ENCODE peak calls at places on chromosomes 11 and 22, in seven cellular contexts. R is CD4-positive, alpha-beta memory T cell; W is stimulated activated CD4-positive, alpha-beta T cell treated with anti-CD3 and anti-CD28 coated beads, Interleukin-1b, Interleukin-23, amount 100 ng/mL, for 48 hours; J is adrenal gland; Z is HS-5; Y is A172; P is CD14-positive monocyte. G is an unnamed sample.

GRCh38 chr22:17629646-17630045 is 1.1 kb upstream of the ATP6V1E1 start:
- DNase-seq in Y (no peak), W (no peak), R (no peak), P (no peak), J (no peak), Z (no peak), G (no peak)

GRCh38 chr22:22110548-22111266 is 128.1 kb upstream of the TOP3B start:
- DNase-seq in Y (peak), R (peak), Z (peak), J (no peak), W (peak), P (peak), G (peak)

GRCh38 chr11:45732343-45732742 is 66.9 kb upstream of the CHST1 start:
- DNase-seq in J (no peak), R (no peak), P (no peak), Z (no peak), Y (no peak), W (no peak), G (no peak)

GRCh38 chr11:12410006-12410728 is 32.8 kb downstream of the PARVA start:
- DNase-seq in Y (peak), W (no peak), P (no peak), J (no peak), Z (no peak), R (no peak), G (no peak)

GRCh38 chr11:123903932-123904331 is 2.0 kb downstream of the OR8D4 start:
- DNase-seq in J (no peak), W (no peak), P (no peak), Z (no peak), R (no peak), Y (no peak), G (no peak)

GRCh38 chr11:69217276-69218105 is 61.8 kb downstream of the SMIM38 start:
- DNase-seq in W (no peak), P (no peak), Y (no peak), J (no peak), Z (no peak), R (no peak), G (no peak)

GRCh38 chr11:129061466-129062194 is 119.0 kb upstream of the TP53AIP1 start:
- DNase-seq in P (no peak), Y (peak), W (no peak), R (no peak), Z (no peak), J (peak), G (peak)

GRCh38 chr11:130620566-130620965 is 172.1 kb downstream of the ADAMTS15 start:
- DNase-seq in Z (no peak), R (no peak), J (no peak), W (no peak), P (no peak), Y (no peak), G (no peak)

GRCh38 chr11:33774356-33775063 is at the start of gene FBXO3:
- DNase-seq in J (peak), Y (peak), W (peak), R (peak), P (peak), Z (peak), G (no peak)

GRCh38 chr22:25413620-25414019 is 150.9 kb upstream of the GRK3 start:
- DNase-seq in J (no peak), W (no peak), Y (no peak), P (no peak), R (no peak), Z (no peak), G (no peak)

GRCh38 chr11:78019808-78020207 is 3.3 kb downstream of the KCTD14 start:
- DNase-seq in J (no peak), R (no peak), P (no peak), Z (no peak), W (no peak), Y (peak), G (no peak)

GRCh38 chr11:10878408-10879214 is 20.8 kb upstream of the ZBED5 start:
- DNase-seq in P (peak), W (no peak), Y (peak), Z (no peak), R (peak), J (no peak), G (no peak)

GRCh38 chr11:65915821-65916251 is 3.0 kb downstream of the C11orf68 start:
- DNase-seq in R (no peak), P (peak), W (no peak), Z (peak), J (peak), Y (peak), G (peak)

GRCh38 chr22:44382461-44383038 is 69.8 kb upstream of the SHISAL1 start:
- DNase-seq in W (no peak), P (peak), R (no peak), Z (no peak), J (peak), Y (no peak), G (no peak)

GRCh38 chr11:104872393-104872792 is 25.9 kb downstream of the CASP12 start:
- DNase-seq in P (no peak), Y (no peak), W (no peak), Z (no peak), R (no peak), J (no peak), G (no peak)